ENCODE peak calls at places on chromosomes 1 and 21, in five cellular contexts. Q is HEK293T, P is H1, E is NT2/D1, T is GM12878. J is an unnamed sample.

GRCh38 chr1:29197993-29198392 is 16.3 kb upstream of the SRSF4 start:
- DNase-seq in Q (no peak), P (no peak), E (no peak), T (no peak), J (no peak)

GRCh38 chr1:177915641-177916040 is 54.2 kb downstream of the SEC16B start:
- DNase-seq in Q (no peak), P (no peak), E (no peak), T (no peak), J (no peak)

GRCh38 chr1:215830221-215830620 is 263.1 kb downstream of the KCTD3 start:
- DNase-seq in Q (no peak), P (no peak), E (no peak), T (no peak), J (no peak)

GRCh38 chr21:20997308-20997632 is 939 bp upstream of the NCAM2 start:
- DNase-seq in Q (no peak), P (peak), E (no peak), T (no peak), J (no peak)

GRCh38 chr1:232922475-232922874 is 27.9 kb upstream of the NTPCR start:
- DNase-seq in Q (no peak), P (no peak), E (no peak), T (no peak), J (no peak)

GRCh38 chr1:218498061-218498938 is 153.2 kb downstream of the TGFB2 start:
- DNase-seq in Q (no peak), P (no peak), E (no peak), T (no peak), J (no peak)

GRCh38 chr1:152037920-152038658 is 1.3 kb upstream of the S100A11 start:
- DNase-seq in Q (no peak), P (no peak), E (no peak), T (no peak), J (no peak)

GRCh38 chr1:210294991-210295773 is 33.5 kb upstream of the HHAT start:
- DNase-seq in Q (no peak), P (no peak), E (peak), T (no peak), J (no peak)

GRCh38 chr21:45381865-45382697 is 22.9 kb upstream of the COL18A1 start:
- DNase-seq in Q (no peak), P (no peak), E (no peak), T (no peak), J (no peak)

GRCh38 chr21:36980280-36981048 is 14.0 kb upstream of the HLCS start:
- DNase-seq in Q (no peak), P (peak), E (no peak), T (no peak), J (no peak)

GRCh38 chr1:179575497-179576314 is at the start of gene NPHS2:
- DNase-seq in Q (no peak), P (peak), E (no peak), T (no peak), J (no peak)

GRCh38 chr1:24958766-24959622 is 28.9 kb upstream of the RUNX3 start:
- DNase-seq in Q (no peak), P (no peak), E (no peak), T (no peak), J (no peak)

GRCh38 chr1:8239039-8239305 is 78.9 kb upstream of the SLC45A1 start:
- DNase-seq in Q (no peak), P (no peak), E (no peak), T (no peak), J (peak)

GRCh38 chr1:9910080-9910424 is at the start of gene CTNNBIP1:
- DNase-seq in Q (no peak), P (no peak), E (no peak), T (no peak), J (no peak)

GRCh38 chr1:25643962-25644361 is 27.4 kb downstream of the MAN1C1 start:
- DNase-seq in Q (peak), P (peak), E (no peak), T (no peak), J (no peak)

GRCh38 chr1:22119626-22120468 is 23.1 kb downstream of the WNT4 start:
- DNase-seq in Q (no peak), P (no peak), E (no peak), T (no peak), J (no peak)

GRCh38 chr1:6269997-6270401 is 9.1 kb upstream of the GPR153 start:
- DNase-seq in Q (no peak), P (no peak), E (no peak), T (no peak), J (no peak)

GRCh38 chr1:30323352-30323751 is 400.0 kb downstream of the MATN1 start:
- DNase-seq in Q (no peak), P (peak), E (no peak), T (no peak), J (no peak)

GRCh38 chr1:21839337-21840037 is 27.4 kb downstream of the LDLRAD2 start:
- DNase-seq in Q (no peak), P (no peak), E (no peak), T (no peak), J (no peak)

GRCh38 chr1:6745073-6745472 is 40.2 kb upstream of the CAMTA1 start:
- DNase-seq in Q (no peak), P (no peak), E (no peak), T (peak), J (no peak)

GRCh38 chr1:196609114-196609737 is 986 bp upstream of the KCNT2 start:
- DNase-seq in Q (peak), P (no peak), E (no peak), T (no peak), J (peak)

GRCh38 chr1:235997049-235997448 is 67.8 kb downstream of the NID1 start:
- DNase-seq in Q (no peak), P (no peak), E (no peak), T (no peak), J (no peak)

GRCh38 chr21:16624468-16625102 is 888.3 kb upstream of the CXADR start:
- DNase-seq in Q (peak), P (no peak), E (no peak), T (no peak), J (no peak)

GRCh38 chr1:31811605-31812004 is 4.2 kb downstream of the SPOCD1 start:
- DNase-seq in Q (no peak), P (no peak), E (peak), T (no peak), J (peak)

GRCh38 chr1:51325878-51326755 is 4.2 kb downstream of the TTC39A start:
- DNase-seq in Q (no peak), P (no peak), E (no peak), T (no peak), J (no peak)

GRCh38 chr1:223811634-223812101 is 34.1 kb downstream of the TP53BP2 start:
- DNase-seq in Q (peak), P (no peak), E (no peak), T (no peak), J (peak)

GRCh38 chr21:15894596-15894995 is 164.8 kb downstream of the USP25 start:
- DNase-seq in Q (no peak), P (no peak), E (no peak), T (no peak), J (no peak)

GRCh38 chr1:171226757-171227370 is 21.4 kb upstream of the FMO1 start:
- DNase-seq in Q (peak), P (no peak), E (peak), T (peak), J (peak)

GRCh38 chr1:71766748-71767147 is 515.6 kb downstream of the NEGR1 start:
- DNase-seq in Q (no peak), P (no peak), E (no peak), T (no peak), J (no peak)

GRCh38 chr1:241916196-241916595 is 41.4 kb upstream of the BECN2 start:
- DNase-seq in Q (no peak), P (no peak), E (no peak), T (no peak), J (peak)

GRCh38 chr1:177848577-177848976 is 121.3 kb downstream of the SEC16B start:
- DNase-seq in Q (no peak), P (no peak), E (no peak), T (no peak), J (no peak)

DNA sequence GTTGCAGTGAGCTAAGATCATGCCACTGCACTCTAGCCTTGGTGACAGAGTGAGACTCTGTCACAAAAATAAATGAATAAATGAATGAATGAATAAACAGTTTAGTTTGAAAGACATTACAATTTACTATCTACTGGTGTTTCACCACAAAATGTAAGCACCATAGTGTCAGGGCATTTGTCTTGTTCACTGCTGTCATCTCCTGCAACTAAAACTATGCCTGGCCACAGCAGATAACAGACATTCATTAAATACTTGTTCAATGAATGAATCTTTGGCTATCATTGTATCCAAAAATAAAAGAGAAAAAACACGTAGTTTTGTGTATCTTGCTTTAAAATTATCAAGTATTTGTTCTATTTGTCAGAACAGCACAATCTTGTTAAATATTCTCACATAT is 32.5 kb downstream of the SASS6 start:
- DNase-seq in Q (no peak), P (no peak), E (no peak), T (no peak), J (no peak)
- TF ChIP-seq SUZ12 in Q (no peak), P (no peak), E (no peak), T (no peak), J (no peak)

GRCh38 chr1:87194271-87194774 is 134.4 kb upstream of the LMO4 start:
- DNase-seq in Q (no peak), P (no peak), E (no peak), T (no peak), J (no peak)

GRCh38 chr1:87197156-87197555 is 131.5 kb upstream of the LMO4 start:
- DNase-seq in Q (no peak), P (no peak), E (no peak), T (no peak), J (no peak)

GRCh38 chr1:87196110-87196509 is 132.6 kb upstream of the LMO4 start:
- DNase-seq in Q (no peak), P (no peak), E (no peak), T (no peak), J (no peak)

GRCh38 chr1:87194856-87195255 is 133.8 kb upstream of the LMO4 start:
- DNase-seq in Q (no peak), P (no peak), E (no peak), T (no peak), J (no peak)
- TF ChIP-seq SUZ12 in Q (no peak), P (no peak), E (no peak), T (no peak), J (no peak)

GRCh38 chr1:230699716-230700115 is 14.2 kb downstream of the AGT start:
- DNase-seq in Q (no peak), P (no peak), E (no peak), T (no peak), J (no peak)

GRCh38 chr1:230698130-230698529 is 15.8 kb downstream of the AGT start:
- DNase-seq in Q (peak), P (no peak), E (no peak), T (no peak), J (no peak)

GRCh38 chr1:230694991-230695390 is 18.9 kb downstream of the AGT start:
- DNase-seq in Q (no peak), P (no peak), E (no peak), T (no peak), J (no peak)

GRCh38 chr1:230694464-230694863 is 19.5 kb downstream of the AGT start:
- DNase-seq in Q (no peak), P (no peak), E (no peak), T (no peak), J (no peak)

GRCh38 chr1:230696722-230697432 is 17.0 kb downstream of the AGT start:
- DNase-seq in Q (no peak), P (no peak), E (no peak), T (no peak), J (no peak)
- TF ChIP-seq SUZ12 in Q (no peak), P (no peak), E (no peak), T (no peak), J (no peak)

GRCh38 chr1:41883507-41883906 is 35.2 kb downstream of the HIVEP3 start:
- DNase-seq in Q (no peak), P (no peak), E (no peak), T (no peak), J (no peak)

GRCh38 chr1:41882496-41882895 is 36.2 kb downstream of the HIVEP3 start:
- DNase-seq in Q (no peak), P (no peak), E (no peak), T (no peak), J (no peak)

GRCh38 chr1:41880261-41880660 is 38.5 kb downstream of the HIVEP3 start:
- DNase-seq in Q (no peak), P (no peak), E (no peak), T (no peak), J (no peak)

GRCh38 chr1:41882068-41882477 is 36.6 kb downstream of the HIVEP3 start:
- DNase-seq in Q (no peak), P (no peak), E (no peak), T (no peak), J (no peak)

GRCh38 chr1:41880951-41881885 is 37.5 kb downstream of the HIVEP3 start:
- DNase-seq in Q (no peak), P (no peak), E (no peak), T (no peak), J (no peak)
- TF ChIP-seq SUZ12 in Q (no peak), P (no peak), E (no peak), T (no peak), J (no peak)

GRCh38 chr1:2466270-2466665 is 9.8 kb upstream of the PLCH2 start:
- DNase-seq in Q (no peak), P (no peak), E (no peak), T (no peak), J (no peak)

GRCh38 chr1:2469103-2469940 is 6.8 kb upstream of the PLCH2 start:
- DNase-seq in Q (no peak), P (no peak), E (no peak), T (no peak), J (no peak)

GRCh38 chr1:2468540-2468939 is 7.5 kb upstream of the PLCH2 start:
- DNase-seq in Q (no peak), P (no peak), E (no peak), T (no peak), J (no peak)

GRCh38 chr1:2466834-2467554 is 9.1 kb upstream of the PLCH2 start:
- DNase-seq in Q (peak), P (peak), E (no peak), T (no peak), J (no peak)

GRCh38 chr1:2468041-2468472 is 8.0 kb upstream of the PLCH2 start:
- DNase-seq in Q (peak), P (peak), E (no peak), T (no peak), J (no peak)
- TF ChIP-seq SUZ12 in Q (no peak), P (no peak), E (no peak), T (no peak), J (no peak)

GRCh38 chr1:168084396-168085231 is 52.1 kb downstream of the GPR161 start:
- DNase-seq in Q (peak), P (peak), E (peak), T (no peak), J (peak)
- TF ChIP-seq SUZ12 in Q (no peak), P (no peak), E (no peak), T (no peak), J (no peak)